ENCODE peak calls at places on chromosomes 16 and 17, in eight cellular contexts. One of them, this sample, is unnamed. For H3K36me3, the result is how much of the 10 kb centered on the place peaks cover.

GRCh38 chr17:43734376-43734775 is 24.2 kb downstream of the SOST start:
- DNase-seq in effector memory CD4-positive, alpha-beta T cell: no peak
- DNase-seq in neural progenitor cell: no peak
- DNase-seq in tibial artery: no peak
- DNase-seq in GM23338: no peak
- DNase-seq in PC-3: no peak
- DNase-seq in colonic mucosa: no peak
- DNase-seq in ascending aorta: no peak
- DNase-seq in this sample: peak

GRCh38 chr16:23171234-23171948 is 11.2 kb upstream of the SCNN1G start:
- DNase-seq in effector memory CD4-positive, alpha-beta T cell: no peak
- DNase-seq in neural progenitor cell: no peak
- DNase-seq in ascending aorta: no peak
- DNase-seq in tibial artery: no peak
- DNase-seq in GM23338: no peak
- DNase-seq in colonic mucosa: no peak
- DNase-seq in PC-3: peak
- DNase-seq in this sample: peak

GRCh38 chr17:80474231-80474932 is 2.0 kb downstream of the NPTX1 start:
- DNase-seq in GM23338: no peak
- DNase-seq in neural progenitor cell: peak
- DNase-seq in effector memory CD4-positive, alpha-beta T cell: no peak
- DNase-seq in PC-3: peak
- DNase-seq in tibial artery: no peak
- DNase-seq in colonic mucosa: no peak
- DNase-seq in ascending aorta: no peak
- DNase-seq in this sample: peak

GRCh38 chr17:5837055-5837491 is 233.1 kb upstream of the WSCD1 start:
- DNase-seq in GM23338: no peak
- DNase-seq in colonic mucosa: no peak
- DNase-seq in ascending aorta: no peak
- DNase-seq in tibial artery: no peak
- DNase-seq in PC-3: peak
- DNase-seq in effector memory CD4-positive, alpha-beta T cell: no peak
- DNase-seq in neural progenitor cell: no peak
- DNase-seq in this sample: peak

GRCh38 chr17:80219777-80220708 is at the start of the genes SGSH and SLC26A11:
- DNase-seq in tibial artery: peak
- DNase-seq in neural progenitor cell: peak
- DNase-seq in effector memory CD4-positive, alpha-beta T cell: peak
- DNase-seq in ascending aorta: peak
- DNase-seq in PC-3: peak
- DNase-seq in colonic mucosa: peak
- DNase-seq in GM23338: peak
- DNase-seq in this sample: peak

GRCh38 chr16:19400709-19401108 is 17.0 kb upstream of the TMC5 start:
- DNase-seq in effector memory CD4-positive, alpha-beta T cell: no peak
- DNase-seq in ascending aorta: no peak
- DNase-seq in colonic mucosa: no peak
- DNase-seq in PC-3: no peak
- DNase-seq in tibial artery: no peak
- DNase-seq in neural progenitor cell: no peak
- DNase-seq in GM23338: peak
- DNase-seq in this sample: no peak

GRCh38 chr17:81258292-81258691 is 19.2 kb downstream of the NDUFAF8 start:
- DNase-seq in GM23338: peak
- DNase-seq in PC-3: no peak
- DNase-seq in effector memory CD4-positive, alpha-beta T cell: no peak
- DNase-seq in tibial artery: no peak
- DNase-seq in ascending aorta: no peak
- DNase-seq in neural progenitor cell: peak
- DNase-seq in colonic mucosa: no peak
- DNase-seq in this sample: no peak

GRCh38 chr17:77145635-77146632 is 5.2 kb downstream of the SEC14L1 start:
- DNase-seq in ascending aorta: peak
- DNase-seq in GM23338: peak
- DNase-seq in tibial artery: peak
- DNase-seq in PC-3: peak
- DNase-seq in neural progenitor cell: no peak
- DNase-seq in effector memory CD4-positive, alpha-beta T cell: no peak
- DNase-seq in colonic mucosa: peak
- DNase-seq in this sample: peak

GRCh38 chr17:76383645-76384221 is 676 bp upstream of the SPHK1 start:
- DNase-seq in ascending aorta: peak
- DNase-seq in effector memory CD4-positive, alpha-beta T cell: peak
- DNase-seq in colonic mucosa: peak
- DNase-seq in PC-3: peak
- DNase-seq in GM23338: peak
- DNase-seq in neural progenitor cell: peak
- DNase-seq in tibial artery: no peak
- DNase-seq in this sample: peak

GRCh38 chr16:71526111-71526998 is at the start of gene CHST4:
- DNase-seq in effector memory CD4-positive, alpha-beta T cell: no peak
- DNase-seq in PC-3: no peak
- DNase-seq in tibial artery: no peak
- DNase-seq in ascending aorta: no peak
- DNase-seq in colonic mucosa: no peak
- DNase-seq in GM23338: peak
- DNase-seq in neural progenitor cell: peak
- DNase-seq in this sample: peak

GRCh38 chr17:48543854-48544355 is 1.0 kb downstream of the HOXB2 start:
- DNase-seq in colonic mucosa: no peak
- DNase-seq in tibial artery: no peak
- DNase-seq in effector memory CD4-positive, alpha-beta T cell: no peak
- DNase-seq in PC-3: no peak
- DNase-seq in neural progenitor cell: no peak
- DNase-seq in ascending aorta: no peak
- DNase-seq in GM23338: no peak
- DNase-seq in this sample: no peak

GRCh38 chr16:84503751-84504395 is 586 bp downstream of the MEAK7 start:
- DNase-seq in tibial artery: no peak
- DNase-seq in effector memory CD4-positive, alpha-beta T cell: no peak
- DNase-seq in neural progenitor cell: peak
- DNase-seq in PC-3: peak
- DNase-seq in GM23338: no peak
- DNase-seq in colonic mucosa: no peak
- DNase-seq in ascending aorta: no peak
- DNase-seq in this sample: peak

GRCh38 chr17:6627019-6627418 is 13.5 kb downstream of the KIAA0753 start:
- DNase-seq in GM23338: no peak
- DNase-seq in colonic mucosa: no peak
- DNase-seq in effector memory CD4-positive, alpha-beta T cell: no peak
- DNase-seq in PC-3: peak
- DNase-seq in ascending aorta: no peak
- DNase-seq in tibial artery: no peak
- DNase-seq in neural progenitor cell: no peak
- DNase-seq in this sample: peak

GRCh38 chr17:19534562-19535149 is 1.0 kb downstream of the SLC47A1 start:
- DNase-seq in effector memory CD4-positive, alpha-beta T cell: no peak
- DNase-seq in colonic mucosa: no peak
- DNase-seq in PC-3: no peak
- DNase-seq in ascending aorta: no peak
- DNase-seq in GM23338: no peak
- DNase-seq in tibial artery: no peak
- DNase-seq in neural progenitor cell: no peak
- DNase-seq in this sample: no peak

GRCh38 chr17:62444063-62444462 is 20.4 kb downstream of the METTL2A start:
- DNase-seq in PC-3: no peak
- DNase-seq in tibial artery: no peak
- DNase-seq in colonic mucosa: no peak
- DNase-seq in GM23338: no peak
- DNase-seq in effector memory CD4-positive, alpha-beta T cell: no peak
- DNase-seq in neural progenitor cell: no peak
- DNase-seq in ascending aorta: no peak
- DNase-seq in this sample: no peak

GRCh38 chr17:63542942-63543821 is 7.1 kb upstream of the DCAF7 start:
- DNase-seq in colonic mucosa: peak
- DNase-seq in neural progenitor cell: no peak
- DNase-seq in effector memory CD4-positive, alpha-beta T cell: no peak
- DNase-seq in PC-3: no peak
- DNase-seq in ascending aorta: peak
- DNase-seq in tibial artery: no peak
- DNase-seq in GM23338: peak
- DNase-seq in this sample: no peak

GRCh38 chr17:45225051-45225700 is 3.5 kb downstream of the FMNL1 start:
- DNase-seq in effector memory CD4-positive, alpha-beta T cell: peak
- DNase-seq in tibial artery: no peak
- DNase-seq in ascending aorta: peak
- DNase-seq in PC-3: peak
- DNase-seq in GM23338: no peak
- DNase-seq in colonic mucosa: no peak
- DNase-seq in neural progenitor cell: no peak
- DNase-seq in this sample: no peak

DNA sequence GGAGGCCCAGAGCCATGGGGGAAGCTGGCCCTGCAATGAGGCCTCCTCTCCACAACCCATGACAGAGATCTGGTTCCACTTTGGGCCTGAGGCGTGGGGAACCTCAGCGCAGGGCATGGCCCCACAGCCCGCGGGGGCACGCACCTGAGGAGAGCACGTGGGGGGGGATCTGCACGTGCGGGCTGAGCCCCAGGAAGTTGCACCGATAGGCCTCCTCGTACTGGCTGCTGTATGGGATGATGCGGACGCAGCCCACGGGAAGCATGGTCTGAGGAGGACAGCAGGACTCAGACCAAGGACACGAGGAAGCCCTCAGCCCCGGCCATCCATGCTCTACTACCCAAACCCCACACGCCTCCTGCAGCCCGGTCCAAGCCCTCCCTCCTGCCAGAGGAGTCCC is 10.1 kb upstream of the PLD6 start:
- DNase-seq in colonic mucosa: no peak
- DNase-seq in neural progenitor cell: no peak
- DNase-seq in ascending aorta: no peak
- DNase-seq in effector memory CD4-positive, alpha-beta T cell: no peak
- DNase-seq in PC-3: no peak
- DNase-seq in GM23338: no peak
- DNase-seq in tibial artery: no peak
- DNase-seq in this sample: no peak
- H3K36me3 ChIP-seq in colonic mucosa: under half
- H3K36me3 ChIP-seq in neural progenitor cell: under half
- H3K36me3 ChIP-seq in ascending aorta: half or more
- H3K36me3 ChIP-seq in effector memory CD4-positive, alpha-beta T cell: half or more
- H3K36me3 ChIP-seq in PC-3: under half
- H3K36me3 ChIP-seq in GM23338: under half
- H3K36me3 ChIP-seq in tibial artery: half or more
- H3K36me3 ChIP-seq in this sample: under half

DNA sequence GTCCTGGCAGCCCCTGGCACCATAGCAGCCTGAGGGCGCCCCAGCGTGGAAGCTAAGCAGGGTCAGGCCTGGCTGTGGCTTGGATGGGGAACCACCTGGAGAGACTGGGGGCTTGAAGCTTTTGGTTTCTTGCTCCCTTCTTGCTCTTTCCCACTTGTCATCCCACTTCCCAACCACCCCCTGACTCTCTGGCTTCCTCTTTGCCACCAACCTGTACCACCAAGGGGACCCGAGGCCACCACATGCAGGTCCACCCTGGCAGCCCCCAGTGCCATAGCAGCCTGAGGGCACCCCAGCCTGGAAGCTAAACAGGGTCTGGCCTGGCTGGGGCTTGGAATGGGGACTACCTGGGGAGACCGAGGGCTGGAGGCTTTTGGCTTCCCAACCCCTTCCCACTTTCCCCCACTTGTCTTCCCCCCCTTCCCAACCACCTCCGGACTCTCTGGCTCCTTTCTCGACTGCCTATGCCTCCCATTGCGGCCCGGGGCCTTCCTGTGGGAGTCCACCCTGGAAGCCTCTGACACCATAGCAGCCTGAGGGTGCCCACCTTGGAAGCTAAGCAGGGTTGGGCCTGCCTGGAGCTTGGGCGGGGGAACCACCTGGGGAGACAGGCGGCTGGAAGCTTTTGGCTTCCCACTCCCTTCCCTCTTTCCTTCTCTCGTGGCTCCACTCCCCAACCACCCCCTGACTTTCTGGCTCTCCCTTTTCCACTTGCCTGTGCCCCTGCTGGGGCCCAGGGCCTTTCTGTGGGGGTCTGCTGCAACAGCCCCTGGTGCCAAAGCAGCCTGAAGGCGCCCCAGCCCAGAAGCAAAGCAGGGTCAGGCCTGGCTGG is 2294.4 kb downstream of the TP53TG3F start:
- DNase-seq in effector memory CD4-positive, alpha-beta T cell: no peak
- DNase-seq in PC-3: no peak
- DNase-seq in ascending aorta: no peak
- DNase-seq in GM23338: no peak
- DNase-seq in tibial artery: no peak
- DNase-seq in colonic mucosa: no peak
- DNase-seq in neural progenitor cell: no peak
- DNase-seq in this sample: no peak
- H3K27ac ChIP-seq in effector memory CD4-positive, alpha-beta T cell: no peak
- H3K27ac ChIP-seq in PC-3: no peak
- H3K27ac ChIP-seq in ascending aorta: no peak
- H3K27ac ChIP-seq in GM23338: no peak
- H3K27ac ChIP-seq in tibial artery: no peak
- H3K27ac ChIP-seq in colonic mucosa: no peak
- H3K27ac ChIP-seq in neural progenitor cell: no peak
- H3K27ac ChIP-seq in this sample: no peak

GRCh38 chr16:46904471-46904870 is 20.3 kb downstream of the GPT2 start:
- DNase-seq in tibial artery: no peak
- DNase-seq in colonic mucosa: no peak
- DNase-seq in ascending aorta: no peak
- DNase-seq in PC-3: no peak
- DNase-seq in effector memory CD4-positive, alpha-beta T cell: no peak
- DNase-seq in GM23338: no peak
- DNase-seq in neural progenitor cell: no peak
- DNase-seq in this sample: no peak

GRCh38 chr16:46900464-46901235 is 16.5 kb downstream of the GPT2 start:
- DNase-seq in colonic mucosa: no peak
- DNase-seq in GM23338: no peak
- DNase-seq in tibial artery: no peak
- DNase-seq in neural progenitor cell: no peak
- DNase-seq in ascending aorta: no peak
- DNase-seq in effector memory CD4-positive, alpha-beta T cell: no peak
- DNase-seq in PC-3: no peak
- DNase-seq in this sample: no peak

GRCh38 chr16:46906360-46907060 is 22.3 kb downstream of the GPT2 start:
- DNase-seq in GM23338: no peak
- DNase-seq in colonic mucosa: no peak
- DNase-seq in tibial artery: no peak
- DNase-seq in PC-3: no peak
- DNase-seq in effector memory CD4-positive, alpha-beta T cell: no peak
- DNase-seq in ascending aorta: no peak
- DNase-seq in neural progenitor cell: no peak
- DNase-seq in this sample: no peak

GRCh38 chr16:46901709-46902108 is 17.5 kb downstream of the GPT2 start:
- DNase-seq in tibial artery: no peak
- DNase-seq in PC-3: no peak
- DNase-seq in colonic mucosa: no peak
- DNase-seq in effector memory CD4-positive, alpha-beta T cell: no peak
- DNase-seq in GM23338: no peak
- DNase-seq in ascending aorta: no peak
- DNase-seq in neural progenitor cell: no peak
- DNase-seq in this sample: no peak

GRCh38 chr16:46903255-46903905 is 19.2 kb downstream of the GPT2 start:
- DNase-seq in PC-3: no peak
- DNase-seq in colonic mucosa: peak
- DNase-seq in effector memory CD4-positive, alpha-beta T cell: no peak
- DNase-seq in tibial artery: no peak
- DNase-seq in neural progenitor cell: no peak
- DNase-seq in GM23338: no peak
- DNase-seq in ascending aorta: no peak
- DNase-seq in this sample: no peak
- H3K36me3 ChIP-seq in PC-3: under half
- H3K36me3 ChIP-seq in colonic mucosa: under half
- H3K36me3 ChIP-seq in effector memory CD4-positive, alpha-beta T cell: under half
- H3K36me3 ChIP-seq in tibial artery: under half
- H3K36me3 ChIP-seq in neural progenitor cell: under half
- H3K36me3 ChIP-seq in GM23338: under half
- H3K36me3 ChIP-seq in ascending aorta: under half
- H3K36me3 ChIP-seq in this sample: under half

GRCh38 chr16:67110136-67110847 is 551 bp downstream of the PHAF1 start:
- DNase-seq in neural progenitor cell: peak
- DNase-seq in effector memory CD4-positive, alpha-beta T cell: no peak
- DNase-seq in GM23338: peak
- DNase-seq in colonic mucosa: peak
- DNase-seq in tibial artery: peak
- DNase-seq in PC-3: no peak
- DNase-seq in ascending aorta: no peak
- DNase-seq in this sample: no peak
- H3K27ac ChIP-seq in neural progenitor cell: no peak
- H3K27ac ChIP-seq in effector memory CD4-positive, alpha-beta T cell: peak
- H3K27ac ChIP-seq in GM23338: no peak
- H3K27ac ChIP-seq in colonic mucosa: peak
- H3K27ac ChIP-seq in tibial artery: peak
- H3K27ac ChIP-seq in PC-3: no peak
- H3K27ac ChIP-seq in ascending aorta: peak
- H3K27ac ChIP-seq in this sample: no peak

This sample was measured in GM23248.